ENCODE peak calls at places on chromosomes 16 and 17, in five cellular contexts. C, R, O, T and N are unnamed samples. For H3K4me1, the result is how much of the 10 kb centered on the place peaks cover.

GRCh38 chr17:67623767-67624166 is 94.0 kb upstream of the NOL11 start:
- DNase-seq in C (no peak), R (no peak), O (no peak), T (no peak), N (no peak)

GRCh38 chr16:9957002-9957401 is 225.2 kb downstream of the GRIN2A start:
- DNase-seq in C (no peak), R (no peak), O (no peak), T (no peak), N (no peak)

GRCh38 chr17:77325826-77326581 is 185.2 kb downstream of the SEC14L1 start:
- DNase-seq in C (no peak), R (no peak), O (no peak), T (no peak), N (no peak)

GRCh38 chr17:19285218-19285900 is 48.2 kb downstream of the EPN2 start:
- DNase-seq in C (no peak), R (no peak), O (no peak), T (no peak), N (no peak)

GRCh38 chr16:89700649-89701424 is 668 bp downstream of the SPATA2L start:
- DNase-seq in C (peak), R (peak), O (peak), T (peak), N (peak)

GRCh38 chr16:82007189-82007588 is 4.1 kb downstream of the SDR42E1 start:
- DNase-seq in C (no peak), R (no peak), O (no peak), T (no peak), N (no peak)

GRCh38 chr17:73342549-73343167 is 30.9 kb upstream of the CDC42EP4 start:
- DNase-seq in C (no peak), R (peak), O (no peak), T (no peak), N (no peak)

GRCh38 chr17:46061435-46061834 is 62.4 kb downstream of the STH start:
- DNase-seq in C (no peak), R (peak), O (no peak), T (no peak), N (no peak)

GRCh38 chr17:36647598-36647997 is 46.2 kb downstream of the MRM1 start:
- DNase-seq in C (no peak), R (no peak), O (no peak), T (no peak), N (no peak)

GRCh38 chr17:31788956-31789355 is 70.1 kb downstream of the COPRS start:
- DNase-seq in C (no peak), R (no peak), O (no peak), T (no peak), N (no peak)

GRCh38 chr17:45170976-45171337 is 9.3 kb downstream of the HEXIM2 start:
- DNase-seq in C (no peak), R (peak), O (peak), T (peak), N (no peak)

GRCh38 chr16:81431554-81432353 is 12.9 kb upstream of the CMIP start:
- DNase-seq in C (peak), R (peak), O (no peak), T (peak), N (peak)

GRCh38 chr16:52498640-52499039 is 48.3 kb downstream of the TOX3 start:
- DNase-seq in C (no peak), R (no peak), O (no peak), T (no peak), N (no peak)

GRCh38 chr16:17830651-17831050 is 359.9 kb upstream of the XYLT1 start:
- DNase-seq in C (no peak), R (no peak), O (no peak), T (no peak), N (no peak)

GRCh38 chr16:84687715-84688114 is 12.1 kb upstream of the USP10 start:
- DNase-seq in C (no peak), R (no peak), O (no peak), T (no peak), N (no peak)

GRCh38 chr16:85187002-85187401 is 74.7 kb upstream of the CIBAR2 start:
- DNase-seq in C (no peak), R (no peak), O (no peak), T (peak), N (peak)

GRCh38 chr16:55324491-55325447 is 766 bp downstream of the IRX6 start:
- DNase-seq in C (no peak), R (peak), O (no peak), T (no peak), N (no peak)

GRCh38 chr16:59478806-59479205 is 744.7 kb upstream of the GOT2 start:
- DNase-seq in C (no peak), R (no peak), O (no peak), T (no peak), N (no peak)

GRCh38 chr16:87757841-87758426 is 7.9 kb downstream of the KLHDC4 start:
- DNase-seq in C (no peak), R (peak), O (peak), T (no peak), N (no peak)

GRCh38 chr17:21089145-21089544 is 37.6 kb upstream of the DHRS7B start:
- DNase-seq in C (no peak), R (no peak), O (no peak), T (no peak), N (no peak)

GRCh38 chr17:31754239-31754945 is 104.7 kb downstream of the COPRS start:
- DNase-seq in C (peak), R (peak), O (peak), T (no peak), N (no peak)

GRCh38 chr17:31677681-31678080 is 181.4 kb downstream of the COPRS start:
- DNase-seq in C (no peak), R (no peak), O (no peak), T (no peak), N (no peak)

GRCh38 chr17:64772845-64773299 is 110.8 kb upstream of the SMURF2 start:
- DNase-seq in C (no peak), R (no peak), O (no peak), T (peak), N (no peak)

GRCh38 chr16:30377812-30378235 is 3.2 kb downstream of the MYL11 start:
- DNase-seq in C (peak), R (peak), O (peak), T (peak), N (peak)

GRCh38 chr17:31494259-31495048 is 103.0 kb downstream of the RAB11FIP4 start:
- DNase-seq in C (no peak), R (no peak), O (peak), T (peak), N (no peak)

GRCh38 chr17:58338907-58339774 is 10.5 kb upstream of the TSPOAP1 start:
- DNase-seq in C (peak), R (no peak), O (no peak), T (peak), N (no peak)

GRCh38 chr17:76171701-76172100 is 30.7 kb upstream of the FOXJ1 start:
- DNase-seq in C (no peak), R (no peak), O (no peak), T (no peak), N (no peak)

GRCh38 chr17:45130640-45131293 is 1.5 kb downstream of the PLCD3 start:
- DNase-seq in C (no peak), R (no peak), O (no peak), T (no peak), N (no peak)

GRCh38 chr17:63954402-63955063 is 18.2 kb downstream of the SCN4A start:
- DNase-seq in C (no peak), R (no peak), O (no peak), T (peak), N (no peak)

GRCh38 chr16:24800586-24800985 is 45.2 kb upstream of the SLC5A11 start:
- DNase-seq in C (peak), R (peak), O (no peak), T (no peak), N (no peak)

GRCh38 chr17:45077643-45078042 is 16.5 kb downstream of the NMT1 start:
- DNase-seq in C (no peak), R (no peak), O (no peak), T (no peak), N (no peak)

GRCh38 chr16:84559311-84559932 is 55.0 kb upstream of the MEAK7 start:
- DNase-seq in C (no peak), R (no peak), O (no peak), T (peak), N (no peak)

GRCh38 chr17:28008526-28008925 is 34.0 kb upstream of the NLK start:
- DNase-seq in C (peak), R (peak), O (peak), T (no peak), N (peak)

GRCh38 chr17:76467366-76467765 is at the start of gene AANAT:
- DNase-seq in C (no peak), R (no peak), O (no peak), T (no peak), N (no peak)

GRCh38 chr17:65529040-65529633 is 32.3 kb downstream of the AXIN2 start:
- DNase-seq in C (no peak), R (no peak), O (no peak), T (no peak), N (no peak)

GRCh38 chr17:31385428-31386285 is 5.8 kb upstream of the RAB11FIP4 start:
- DNase-seq in C (no peak), R (no peak), O (no peak), T (no peak), N (no peak)

GRCh38 chr17:6532441-6532885 is 23.9 kb downstream of the PITPNM3 start:
- DNase-seq in C (no peak), R (no peak), O (no peak), T (no peak), N (no peak)

GRCh38 chr17:74455025-74455585 is 11.3 kb upstream of the CD300A start:
- DNase-seq in C (no peak), R (no peak), O (no peak), T (no peak), N (no peak)

GRCh38 chr16:49085689-49086088 is 195.9 kb downstream of the CBLN1 start:
- DNase-seq in C (no peak), R (no peak), O (no peak), T (no peak), N (no peak)

GRCh38 chr17:40021471-40021961 is 6.3 kb downstream of the CSF3 start:
- DNase-seq in C (no peak), R (peak), O (peak), T (peak), N (no peak)
- H3K27ac ChIP-seq in C (no peak), R (peak), O (peak), T (peak), N (peak)

GRCh38 chr17:70017112-70017511 is 57.9 kb upstream of the KCNJ16 start:
- DNase-seq in C (no peak), R (no peak), O (no peak), T (no peak), N (no peak)
- H3K4me1 ChIP-seq in C (under half), R (under half), O (under half), T (under half), N (under half)

DNA sequence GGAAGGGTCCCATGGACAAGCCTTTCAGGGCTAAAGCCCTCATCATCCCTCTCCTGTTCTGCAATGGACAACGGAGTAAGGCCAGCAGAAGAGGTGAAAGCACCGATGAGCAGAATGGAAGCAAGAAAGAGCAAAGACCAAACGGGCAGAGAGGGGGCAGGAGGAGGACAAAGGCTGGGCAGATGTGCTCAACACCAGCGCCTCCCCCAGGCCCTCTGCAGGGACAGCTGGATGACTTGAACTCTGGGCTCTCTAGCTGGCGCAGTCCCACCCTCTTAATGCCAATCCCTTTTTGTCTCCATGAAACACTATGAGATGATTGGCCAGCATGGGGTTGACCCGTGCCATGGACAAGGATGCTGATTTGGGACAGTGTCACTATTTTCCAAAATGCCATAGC is 22.0 kb downstream of the ACLY start:
- DNase-seq in C (no peak), R (no peak), O (no peak), T (no peak), N (no peak)
- H3K27ac ChIP-seq in C (no peak), R (peak), O (no peak), T (no peak), N (no peak)

GRCh38 chr17:81239714-81240555 is 817 bp downstream of the NDUFAF8 start:
- DNase-seq in C (no peak), R (peak), O (no peak), T (no peak), N (peak)
- H3K4me1 ChIP-seq in C (under half), R (under half), O (under half), T (under half), N (under half)

DNA sequence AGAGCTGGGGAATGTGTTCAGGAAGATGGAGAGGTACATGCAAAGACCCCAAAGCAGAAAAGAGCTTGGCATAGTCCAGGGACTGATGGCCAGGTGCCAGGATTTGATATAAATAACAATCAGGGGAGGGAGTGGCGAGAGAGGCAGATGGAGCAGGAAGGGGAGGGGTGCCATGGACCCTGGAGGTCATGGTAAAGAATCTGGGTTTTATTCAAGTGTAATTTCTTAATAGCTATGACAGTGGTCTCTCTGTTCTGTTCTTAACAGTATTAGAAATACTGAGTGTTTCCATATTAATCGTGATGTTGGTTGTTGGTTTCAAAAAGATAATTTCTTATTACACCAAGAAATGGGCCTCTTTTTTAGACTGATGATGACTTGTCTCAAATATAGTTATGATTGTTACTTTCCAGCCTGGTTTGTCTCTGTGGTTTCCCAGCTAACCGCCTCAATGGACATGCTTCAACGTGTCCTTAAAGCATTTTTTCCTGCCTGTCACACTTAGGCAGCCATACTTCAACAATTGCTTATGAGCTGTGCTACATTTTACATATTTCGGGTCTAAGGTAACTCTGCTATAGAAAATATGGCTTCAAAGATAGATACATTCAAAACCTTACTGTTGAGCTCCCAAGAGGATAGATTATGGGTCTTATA is 49.4 kb downstream of the MYH10 start:
- DNase-seq in C (no peak), R (no peak), O (no peak), T (no peak), N (no peak)
- H3K27ac ChIP-seq in C (no peak), R (no peak), O (no peak), T (no peak), N (no peak)

DNA sequence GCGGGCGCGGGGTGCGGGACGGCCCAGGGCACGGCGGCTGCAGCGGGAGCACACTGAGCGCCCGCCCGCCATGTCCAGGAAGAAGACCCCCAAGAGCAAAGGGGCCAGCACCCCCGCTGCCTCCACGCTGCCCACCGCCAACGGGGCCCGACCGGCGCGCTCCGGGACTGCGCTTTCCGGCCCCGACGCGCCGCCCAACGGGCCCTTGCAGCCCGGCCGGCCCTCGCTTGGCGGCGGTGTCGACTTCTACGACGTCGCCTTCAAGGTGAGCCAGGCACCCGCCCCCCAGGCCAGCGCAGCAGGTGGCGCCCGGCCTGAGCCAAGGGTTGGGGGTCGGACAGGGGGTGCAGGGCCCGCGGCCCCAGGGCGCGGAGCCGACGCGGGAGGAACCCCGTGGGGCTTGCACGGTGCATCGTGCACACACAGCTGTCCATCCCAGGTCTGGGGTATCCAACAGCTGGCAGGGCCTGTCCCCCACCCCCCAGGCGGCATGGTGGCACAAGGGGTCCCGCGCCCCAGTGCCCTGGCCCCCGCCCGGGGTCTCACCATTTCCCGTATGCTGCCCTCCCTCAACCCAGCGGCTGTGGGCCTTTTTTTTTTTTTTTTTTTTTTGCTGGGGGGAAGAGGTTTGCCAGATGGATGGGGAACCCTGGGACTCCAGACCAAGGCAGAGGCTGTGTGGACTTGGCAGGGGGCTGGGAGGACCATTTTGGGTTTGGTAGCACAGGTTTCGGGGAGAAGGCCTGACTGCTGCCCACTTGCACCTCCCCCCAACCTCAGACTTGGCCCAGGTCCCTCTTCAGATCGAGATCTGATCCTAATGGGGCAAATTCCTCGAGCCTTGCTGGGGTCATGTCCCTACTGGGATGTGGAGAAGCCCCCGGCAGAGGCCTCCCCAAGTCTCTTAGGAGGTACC is 547 bp downstream of the RAB26 start:
- DNase-seq in C (no peak), R (peak), O (peak), T (no peak), N (no peak)
- H3K4me1 ChIP-seq in C (half or more), R (half or more), O (under half), T (under half), N (under half)

DNA sequence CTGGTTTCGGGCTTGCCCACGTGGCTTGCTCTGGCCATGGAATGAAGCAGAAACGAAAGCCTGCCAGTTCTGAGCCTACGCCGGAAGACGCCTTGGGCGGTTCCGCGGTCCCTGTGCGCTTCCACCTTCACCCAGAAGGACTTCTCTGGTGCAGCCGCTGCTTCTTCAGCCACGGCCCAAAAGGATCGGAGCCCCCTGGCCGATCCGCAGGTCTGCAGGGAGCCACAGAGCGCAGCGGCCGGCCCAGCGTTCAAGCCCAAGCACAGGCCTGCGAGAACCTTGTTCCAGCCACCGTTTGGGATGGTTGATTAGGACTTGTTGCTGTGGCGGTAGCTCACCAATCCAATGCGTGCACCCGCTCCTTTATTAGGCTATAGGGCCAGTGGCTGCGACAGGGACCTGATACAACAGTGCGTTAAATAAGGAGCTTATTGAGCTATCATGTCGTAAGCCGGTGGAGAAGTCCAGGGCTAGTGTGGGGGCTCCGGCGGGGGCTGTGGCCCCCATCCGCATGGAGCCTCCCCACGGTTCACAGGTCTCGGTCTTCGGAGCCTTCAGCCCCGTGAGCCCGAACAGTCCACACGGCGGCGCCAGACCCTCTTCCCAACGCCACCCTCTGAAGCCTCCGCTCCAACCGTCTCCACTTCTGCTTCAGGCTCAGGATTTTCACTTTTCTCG is 10.2 kb upstream of the MPP2 start:
- DNase-seq in C (no peak), R (peak), O (no peak), T (peak), N (peak)
- H3K27ac ChIP-seq in C (no peak), R (no peak), O (no peak), T (no peak), N (peak)

GRCh38 chr17:59375858-59376257 is 44.4 kb downstream of the YPEL2 start:
- DNase-seq in C (no peak), R (no peak), O (no peak), T (no peak), N (no peak)

GRCh38 chr17:59378621-59379194 is 47.3 kb downstream of the YPEL2 start:
- DNase-seq in C (no peak), R (no peak), O (no peak), T (no peak), N (no peak)

GRCh38 chr17:59373879-59374495 is 42.5 kb downstream of the YPEL2 start:
- DNase-seq in C (no peak), R (no peak), O (no peak), T (no peak), N (no peak)

GRCh38 chr17:59380474-59380873 is 49.0 kb downstream of the YPEL2 start:
- DNase-seq in C (no peak), R (no peak), O (no peak), T (no peak), N (no peak)

GRCh38 chr17:59377410-59377809 is 46.0 kb downstream of the YPEL2 start:
- DNase-seq in C (no peak), R (no peak), O (no peak), T (no peak), N (no peak)
- H3K4me1 ChIP-seq in C (under half), R (under half), O (under half), T (half or more), N (under half)

GRCh38 chr16:262121-262745 is 13.5 kb downstream of the RGS11 start:
- DNase-seq in C (no peak), R (no peak), O (no peak), T (no peak), N (no peak)
- H3K27ac ChIP-seq in C (no peak), R (no peak), O (no peak), T (no peak), N (no peak)

DNA sequence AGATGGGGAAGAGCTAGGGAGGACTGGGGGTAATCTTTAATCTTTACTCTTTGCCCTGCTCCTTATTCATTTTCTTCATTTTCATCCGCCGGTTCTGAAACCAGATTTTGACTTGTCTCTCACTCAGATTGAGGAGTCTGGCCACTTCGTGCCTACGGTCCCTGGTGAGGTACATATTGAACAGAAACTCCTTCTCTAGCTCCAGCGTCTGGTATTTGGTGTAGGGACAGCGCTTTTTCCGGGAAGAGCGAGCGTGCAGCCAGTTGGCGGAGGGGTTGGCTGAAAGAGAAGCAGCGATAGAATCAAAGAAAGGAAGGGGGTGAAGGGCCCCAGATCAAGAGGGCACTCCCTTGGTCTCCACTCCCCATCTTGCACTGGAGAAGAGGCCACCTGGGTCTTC is 3.3 kb downstream of the HOXB9 start:
- DNase-seq in C (no peak), R (no peak), O (no peak), T (no peak), N (no peak)
- H3K4me1 ChIP-seq in C (under half), R (under half), O (under half), T (under half), N (under half)